ENCODE peak calls at places on chromosomes 1 and 21, in nine cellular contexts. One of them, this sample, is unnamed.

GRCh38 chr1:17768651-17769241 is 13.6 kb downstream of the ACTL8 start:
- DNase-seq in CD8-positive, alpha-beta memory T cell: no peak
- DNase-seq in T-cell: no peak
- DNase-seq in NCI-H1105: no peak
- DNase-seq in H7: peak
- DNase-seq in activated CD4-positive, alpha-beta memory T cell treated with anti-CD3 and anti-CD28 coated beads, Interleukin-2, amount 10 ng/mL, durations not matched to agents 7 days and 5 days: no peak
- DNase-seq in activated T-cell treated with anti-CD3 and anti-CD28 coated beads for 1 hour: no peak
- DNase-seq in stimulated activated CD8-positive, alpha-beta memory T cell treated with anti-CD3 and anti-CD28 coated beads, Interleukin-2, amount 100 ng/mL, for 1 hour: no peak
- DNase-seq in activated CD4-positive, alpha-beta T cell treated with anti-CD3 and anti-CD28 coated beads, Interleukin-2, amount 50 U/mL, for 48 hours: no peak
- DNase-seq in this sample: no peak

GRCh38 chr1:182147136-182147815 is 85.8 kb upstream of the ZNF648 start:
- DNase-seq in CD8-positive, alpha-beta memory T cell: no peak
- DNase-seq in T-cell: no peak
- DNase-seq in NCI-H1105: no peak
- DNase-seq in H7: no peak
- DNase-seq in activated CD4-positive, alpha-beta memory T cell treated with anti-CD3 and anti-CD28 coated beads, Interleukin-2, amount 10 ng/mL, durations not matched to agents 7 days and 5 days: no peak
- DNase-seq in activated T-cell treated with anti-CD3 and anti-CD28 coated beads for 1 hour: no peak
- DNase-seq in stimulated activated CD8-positive, alpha-beta memory T cell treated with anti-CD3 and anti-CD28 coated beads, Interleukin-2, amount 100 ng/mL, for 1 hour: no peak
- DNase-seq in activated CD4-positive, alpha-beta T cell treated with anti-CD3 and anti-CD28 coated beads, Interleukin-2, amount 50 U/mL, for 48 hours: no peak
- DNase-seq in this sample: no peak

GRCh38 chr1:161226759-161227158 is 899 bp downstream of the TOMM40L start:
- DNase-seq in CD8-positive, alpha-beta memory T cell: no peak
- DNase-seq in T-cell: no peak
- DNase-seq in NCI-H1105: no peak
- DNase-seq in H7: no peak
- DNase-seq in activated CD4-positive, alpha-beta memory T cell treated with anti-CD3 and anti-CD28 coated beads, Interleukin-2, amount 10 ng/mL, durations not matched to agents 7 days and 5 days: no peak
- DNase-seq in activated T-cell treated with anti-CD3 and anti-CD28 coated beads for 1 hour: no peak
- DNase-seq in stimulated activated CD8-positive, alpha-beta memory T cell treated with anti-CD3 and anti-CD28 coated beads, Interleukin-2, amount 100 ng/mL, for 1 hour: no peak
- DNase-seq in activated CD4-positive, alpha-beta T cell treated with anti-CD3 and anti-CD28 coated beads, Interleukin-2, amount 50 U/mL, for 48 hours: no peak
- DNase-seq in this sample: no peak

GRCh38 chr1:119286587-119287181 is 81.9 kb upstream of the HAO2 start:
- DNase-seq in CD8-positive, alpha-beta memory T cell: no peak
- DNase-seq in T-cell: no peak
- DNase-seq in NCI-H1105: peak
- DNase-seq in H7: peak
- DNase-seq in activated CD4-positive, alpha-beta memory T cell treated with anti-CD3 and anti-CD28 coated beads, Interleukin-2, amount 10 ng/mL, durations not matched to agents 7 days and 5 days: no peak
- DNase-seq in activated T-cell treated with anti-CD3 and anti-CD28 coated beads for 1 hour: no peak
- DNase-seq in stimulated activated CD8-positive, alpha-beta memory T cell treated with anti-CD3 and anti-CD28 coated beads, Interleukin-2, amount 100 ng/mL, for 1 hour: no peak
- DNase-seq in activated CD4-positive, alpha-beta T cell treated with anti-CD3 and anti-CD28 coated beads, Interleukin-2, amount 50 U/mL, for 48 hours: peak
- DNase-seq in this sample: no peak

GRCh38 chr1:154747841-154748766 is 122.0 kb downstream of the KCNN3 start:
- DNase-seq in CD8-positive, alpha-beta memory T cell: peak
- DNase-seq in T-cell: peak
- DNase-seq in NCI-H1105: no peak
- DNase-seq in H7: no peak
- DNase-seq in activated CD4-positive, alpha-beta memory T cell treated with anti-CD3 and anti-CD28 coated beads, Interleukin-2, amount 10 ng/mL, durations not matched to agents 7 days and 5 days: peak
- DNase-seq in activated T-cell treated with anti-CD3 and anti-CD28 coated beads for 1 hour: peak
- DNase-seq in stimulated activated CD8-positive, alpha-beta memory T cell treated with anti-CD3 and anti-CD28 coated beads, Interleukin-2, amount 100 ng/mL, for 1 hour: peak
- DNase-seq in activated CD4-positive, alpha-beta T cell treated with anti-CD3 and anti-CD28 coated beads, Interleukin-2, amount 50 U/mL, for 48 hours: peak
- DNase-seq in this sample: peak

GRCh38 chr1:212021563-212021962 is 13.8 kb downstream of the INTS7 start:
- DNase-seq in CD8-positive, alpha-beta memory T cell: no peak
- DNase-seq in T-cell: no peak
- DNase-seq in NCI-H1105: no peak
- DNase-seq in H7: no peak
- DNase-seq in activated CD4-positive, alpha-beta memory T cell treated with anti-CD3 and anti-CD28 coated beads, Interleukin-2, amount 10 ng/mL, durations not matched to agents 7 days and 5 days: no peak
- DNase-seq in activated T-cell treated with anti-CD3 and anti-CD28 coated beads for 1 hour: no peak
- DNase-seq in stimulated activated CD8-positive, alpha-beta memory T cell treated with anti-CD3 and anti-CD28 coated beads, Interleukin-2, amount 100 ng/mL, for 1 hour: no peak
- DNase-seq in activated CD4-positive, alpha-beta T cell treated with anti-CD3 and anti-CD28 coated beads, Interleukin-2, amount 50 U/mL, for 48 hours: no peak
- DNase-seq in this sample: no peak

GRCh38 chr21:45790427-45790826 is 146.9 kb downstream of the PCBP3 start:
- DNase-seq in CD8-positive, alpha-beta memory T cell: no peak
- DNase-seq in T-cell: no peak
- DNase-seq in NCI-H1105: no peak
- DNase-seq in H7: no peak
- DNase-seq in activated CD4-positive, alpha-beta memory T cell treated with anti-CD3 and anti-CD28 coated beads, Interleukin-2, amount 10 ng/mL, durations not matched to agents 7 days and 5 days: no peak
- DNase-seq in activated T-cell treated with anti-CD3 and anti-CD28 coated beads for 1 hour: no peak
- DNase-seq in stimulated activated CD8-positive, alpha-beta memory T cell treated with anti-CD3 and anti-CD28 coated beads, Interleukin-2, amount 100 ng/mL, for 1 hour: no peak
- DNase-seq in activated CD4-positive, alpha-beta T cell treated with anti-CD3 and anti-CD28 coated beads, Interleukin-2, amount 50 U/mL, for 48 hours: no peak
- DNase-seq in this sample: no peak

GRCh38 chr1:242425232-242425631 is 99.3 kb downstream of the PLD5 start:
- DNase-seq in CD8-positive, alpha-beta memory T cell: no peak
- DNase-seq in T-cell: no peak
- DNase-seq in NCI-H1105: no peak
- DNase-seq in H7: no peak
- DNase-seq in activated CD4-positive, alpha-beta memory T cell treated with anti-CD3 and anti-CD28 coated beads, Interleukin-2, amount 10 ng/mL, durations not matched to agents 7 days and 5 days: no peak
- DNase-seq in activated T-cell treated with anti-CD3 and anti-CD28 coated beads for 1 hour: no peak
- DNase-seq in stimulated activated CD8-positive, alpha-beta memory T cell treated with anti-CD3 and anti-CD28 coated beads, Interleukin-2, amount 100 ng/mL, for 1 hour: no peak
- DNase-seq in activated CD4-positive, alpha-beta T cell treated with anti-CD3 and anti-CD28 coated beads, Interleukin-2, amount 50 U/mL, for 48 hours: no peak
- DNase-seq in this sample: no peak

GRCh38 chr1:201530741-201531521 is 8.0 kb upstream of the NAV1 start:
- DNase-seq in CD8-positive, alpha-beta memory T cell: no peak
- DNase-seq in T-cell: no peak
- DNase-seq in NCI-H1105: peak
- DNase-seq in H7: peak
- DNase-seq in activated CD4-positive, alpha-beta memory T cell treated with anti-CD3 and anti-CD28 coated beads, Interleukin-2, amount 10 ng/mL, durations not matched to agents 7 days and 5 days: peak
- DNase-seq in activated T-cell treated with anti-CD3 and anti-CD28 coated beads for 1 hour: no peak
- DNase-seq in stimulated activated CD8-positive, alpha-beta memory T cell treated with anti-CD3 and anti-CD28 coated beads, Interleukin-2, amount 100 ng/mL, for 1 hour: no peak
- DNase-seq in activated CD4-positive, alpha-beta T cell treated with anti-CD3 and anti-CD28 coated beads, Interleukin-2, amount 50 U/mL, for 48 hours: peak
- DNase-seq in this sample: no peak

GRCh38 chr1:52905376-52905698 is 16.2 kb downstream of the ECHDC2 start:
- DNase-seq in CD8-positive, alpha-beta memory T cell: no peak
- DNase-seq in T-cell: no peak
- DNase-seq in NCI-H1105: no peak
- DNase-seq in H7: no peak
- DNase-seq in activated CD4-positive, alpha-beta memory T cell treated with anti-CD3 and anti-CD28 coated beads, Interleukin-2, amount 10 ng/mL, durations not matched to agents 7 days and 5 days: no peak
- DNase-seq in activated T-cell treated with anti-CD3 and anti-CD28 coated beads for 1 hour: no peak
- DNase-seq in stimulated activated CD8-positive, alpha-beta memory T cell treated with anti-CD3 and anti-CD28 coated beads, Interleukin-2, amount 100 ng/mL, for 1 hour: no peak
- DNase-seq in activated CD4-positive, alpha-beta T cell treated with anti-CD3 and anti-CD28 coated beads, Interleukin-2, amount 50 U/mL, for 48 hours: no peak
- DNase-seq in this sample: no peak

GRCh38 chr1:84988588-84988987 is 8.3 kb downstream of the MCOLN2 start:
- DNase-seq in CD8-positive, alpha-beta memory T cell: no peak
- DNase-seq in T-cell: no peak
- DNase-seq in NCI-H1105: no peak
- DNase-seq in H7: no peak
- DNase-seq in activated CD4-positive, alpha-beta memory T cell treated with anti-CD3 and anti-CD28 coated beads, Interleukin-2, amount 10 ng/mL, durations not matched to agents 7 days and 5 days: peak
- DNase-seq in activated T-cell treated with anti-CD3 and anti-CD28 coated beads for 1 hour: no peak
- DNase-seq in stimulated activated CD8-positive, alpha-beta memory T cell treated with anti-CD3 and anti-CD28 coated beads, Interleukin-2, amount 100 ng/mL, for 1 hour: no peak
- DNase-seq in activated CD4-positive, alpha-beta T cell treated with anti-CD3 and anti-CD28 coated beads, Interleukin-2, amount 50 U/mL, for 48 hours: no peak
- DNase-seq in this sample: no peak

GRCh38 chr1:90721210-90722194 is 4.4 kb upstream of the BARHL2 start:
- DNase-seq in CD8-positive, alpha-beta memory T cell: peak
- DNase-seq in T-cell: peak
- DNase-seq in NCI-H1105: peak
- DNase-seq in H7: peak
- DNase-seq in activated CD4-positive, alpha-beta memory T cell treated with anti-CD3 and anti-CD28 coated beads, Interleukin-2, amount 10 ng/mL, durations not matched to agents 7 days and 5 days: peak
- DNase-seq in activated T-cell treated with anti-CD3 and anti-CD28 coated beads for 1 hour: no peak
- DNase-seq in stimulated activated CD8-positive, alpha-beta memory T cell treated with anti-CD3 and anti-CD28 coated beads, Interleukin-2, amount 100 ng/mL, for 1 hour: no peak
- DNase-seq in activated CD4-positive, alpha-beta T cell treated with anti-CD3 and anti-CD28 coated beads, Interleukin-2, amount 50 U/mL, for 48 hours: peak
- DNase-seq in this sample: no peak

GRCh38 chr1:163069142-163069541 is at the start of gene RGS4:
- DNase-seq in CD8-positive, alpha-beta memory T cell: no peak
- DNase-seq in T-cell: no peak
- DNase-seq in NCI-H1105: no peak
- DNase-seq in H7: peak
- DNase-seq in activated CD4-positive, alpha-beta memory T cell treated with anti-CD3 and anti-CD28 coated beads, Interleukin-2, amount 10 ng/mL, durations not matched to agents 7 days and 5 days: no peak
- DNase-seq in activated T-cell treated with anti-CD3 and anti-CD28 coated beads for 1 hour: no peak
- DNase-seq in stimulated activated CD8-positive, alpha-beta memory T cell treated with anti-CD3 and anti-CD28 coated beads, Interleukin-2, amount 100 ng/mL, for 1 hour: no peak
- DNase-seq in activated CD4-positive, alpha-beta T cell treated with anti-CD3 and anti-CD28 coated beads, Interleukin-2, amount 50 U/mL, for 48 hours: no peak
- DNase-seq in this sample: no peak

GRCh38 chr1:225962440-225962975 is 21.5 kb upstream of the LEFTY2 start:
- DNase-seq in CD8-positive, alpha-beta memory T cell: peak
- DNase-seq in T-cell: peak
- DNase-seq in NCI-H1105: no peak
- DNase-seq in H7: peak
- DNase-seq in activated CD4-positive, alpha-beta memory T cell treated with anti-CD3 and anti-CD28 coated beads, Interleukin-2, amount 10 ng/mL, durations not matched to agents 7 days and 5 days: peak
- DNase-seq in activated T-cell treated with anti-CD3 and anti-CD28 coated beads for 1 hour: peak
- DNase-seq in stimulated activated CD8-positive, alpha-beta memory T cell treated with anti-CD3 and anti-CD28 coated beads, Interleukin-2, amount 100 ng/mL, for 1 hour: peak
- DNase-seq in activated CD4-positive, alpha-beta T cell treated with anti-CD3 and anti-CD28 coated beads, Interleukin-2, amount 50 U/mL, for 48 hours: peak
- DNase-seq in this sample: peak

GRCh38 chr1:172602706-172603105 is 56.2 kb upstream of the FASLG start:
- DNase-seq in CD8-positive, alpha-beta memory T cell: no peak
- DNase-seq in T-cell: no peak
- DNase-seq in NCI-H1105: no peak
- DNase-seq in H7: no peak
- DNase-seq in activated CD4-positive, alpha-beta memory T cell treated with anti-CD3 and anti-CD28 coated beads, Interleukin-2, amount 10 ng/mL, durations not matched to agents 7 days and 5 days: no peak
- DNase-seq in activated T-cell treated with anti-CD3 and anti-CD28 coated beads for 1 hour: no peak
- DNase-seq in stimulated activated CD8-positive, alpha-beta memory T cell treated with anti-CD3 and anti-CD28 coated beads, Interleukin-2, amount 100 ng/mL, for 1 hour: no peak
- DNase-seq in activated CD4-positive, alpha-beta T cell treated with anti-CD3 and anti-CD28 coated beads, Interleukin-2, amount 50 U/mL, for 48 hours: no peak
- DNase-seq in this sample: no peak

GRCh38 chr1:204651843-204652421 is 33.6 kb downstream of the LRRN2 start:
- DNase-seq in CD8-positive, alpha-beta memory T cell: no peak
- DNase-seq in T-cell: no peak
- DNase-seq in NCI-H1105: peak
- DNase-seq in H7: peak
- DNase-seq in activated CD4-positive, alpha-beta memory T cell treated with anti-CD3 and anti-CD28 coated beads, Interleukin-2, amount 10 ng/mL, durations not matched to agents 7 days and 5 days: no peak
- DNase-seq in activated T-cell treated with anti-CD3 and anti-CD28 coated beads for 1 hour: no peak
- DNase-seq in stimulated activated CD8-positive, alpha-beta memory T cell treated with anti-CD3 and anti-CD28 coated beads, Interleukin-2, amount 100 ng/mL, for 1 hour: no peak
- DNase-seq in activated CD4-positive, alpha-beta T cell treated with anti-CD3 and anti-CD28 coated beads, Interleukin-2, amount 50 U/mL, for 48 hours: no peak
- DNase-seq in this sample: no peak

GRCh38 chr1:201582261-201582951 is 43.5 kb downstream of the NAV1 start:
- DNase-seq in CD8-positive, alpha-beta memory T cell: no peak
- DNase-seq in T-cell: no peak
- DNase-seq in NCI-H1105: peak
- DNase-seq in H7: no peak
- DNase-seq in activated CD4-positive, alpha-beta memory T cell treated with anti-CD3 and anti-CD28 coated beads, Interleukin-2, amount 10 ng/mL, durations not matched to agents 7 days and 5 days: no peak
- DNase-seq in activated T-cell treated with anti-CD3 and anti-CD28 coated beads for 1 hour: no peak
- DNase-seq in stimulated activated CD8-positive, alpha-beta memory T cell treated with anti-CD3 and anti-CD28 coated beads, Interleukin-2, amount 100 ng/mL, for 1 hour: no peak
- DNase-seq in activated CD4-positive, alpha-beta T cell treated with anti-CD3 and anti-CD28 coated beads, Interleukin-2, amount 50 U/mL, for 48 hours: no peak
- DNase-seq in this sample: no peak

GRCh38 chr1:156480015-156480368 is 20.6 kb downstream of the MEF2D start:
- DNase-seq in CD8-positive, alpha-beta memory T cell: no peak
- DNase-seq in T-cell: no peak
- DNase-seq in NCI-H1105: no peak
- DNase-seq in H7: peak
- DNase-seq in activated CD4-positive, alpha-beta memory T cell treated with anti-CD3 and anti-CD28 coated beads, Interleukin-2, amount 10 ng/mL, durations not matched to agents 7 days and 5 days: no peak
- DNase-seq in activated T-cell treated with anti-CD3 and anti-CD28 coated beads for 1 hour: no peak
- DNase-seq in stimulated activated CD8-positive, alpha-beta memory T cell treated with anti-CD3 and anti-CD28 coated beads, Interleukin-2, amount 100 ng/mL, for 1 hour: no peak
- DNase-seq in activated CD4-positive, alpha-beta T cell treated with anti-CD3 and anti-CD28 coated beads, Interleukin-2, amount 50 U/mL, for 48 hours: no peak
- DNase-seq in this sample: no peak

GRCh38 chr1:62613890-62614289 is 16.6 kb downstream of the ANGPTL3 start:
- DNase-seq in CD8-positive, alpha-beta memory T cell: no peak
- DNase-seq in T-cell: no peak
- DNase-seq in NCI-H1105: no peak
- DNase-seq in H7: no peak
- DNase-seq in activated CD4-positive, alpha-beta memory T cell treated with anti-CD3 and anti-CD28 coated beads, Interleukin-2, amount 10 ng/mL, durations not matched to agents 7 days and 5 days: no peak
- DNase-seq in activated T-cell treated with anti-CD3 and anti-CD28 coated beads for 1 hour: no peak
- DNase-seq in stimulated activated CD8-positive, alpha-beta memory T cell treated with anti-CD3 and anti-CD28 coated beads, Interleukin-2, amount 100 ng/mL, for 1 hour: no peak
- DNase-seq in activated CD4-positive, alpha-beta T cell treated with anti-CD3 and anti-CD28 coated beads, Interleukin-2, amount 50 U/mL, for 48 hours: no peak
- DNase-seq in this sample: no peak

GRCh38 chr1:25750923-25751605 is 48.9 kb upstream of the SELENON start:
- DNase-seq in CD8-positive, alpha-beta memory T cell: no peak
- DNase-seq in T-cell: no peak
- DNase-seq in NCI-H1105: no peak
- DNase-seq in H7: no peak
- DNase-seq in activated CD4-positive, alpha-beta memory T cell treated with anti-CD3 and anti-CD28 coated beads, Interleukin-2, amount 10 ng/mL, durations not matched to agents 7 days and 5 days: no peak
- DNase-seq in activated T-cell treated with anti-CD3 and anti-CD28 coated beads for 1 hour: no peak
- DNase-seq in stimulated activated CD8-positive, alpha-beta memory T cell treated with anti-CD3 and anti-CD28 coated beads, Interleukin-2, amount 100 ng/mL, for 1 hour: no peak
- DNase-seq in activated CD4-positive, alpha-beta T cell treated with anti-CD3 and anti-CD28 coated beads, Interleukin-2, amount 50 U/mL, for 48 hours: no peak
- DNase-seq in this sample: no peak

GRCh38 chr1:7536891-7537591 is 234.1 kb upstream of the VAMP3 start:
- DNase-seq in CD8-positive, alpha-beta memory T cell: peak
- DNase-seq in T-cell: no peak
- DNase-seq in NCI-H1105: no peak
- DNase-seq in H7: peak
- DNase-seq in activated CD4-positive, alpha-beta memory T cell treated with anti-CD3 and anti-CD28 coated beads, Interleukin-2, amount 10 ng/mL, durations not matched to agents 7 days and 5 days: no peak
- DNase-seq in activated T-cell treated with anti-CD3 and anti-CD28 coated beads for 1 hour: no peak
- DNase-seq in stimulated activated CD8-positive, alpha-beta memory T cell treated with anti-CD3 and anti-CD28 coated beads, Interleukin-2, amount 100 ng/mL, for 1 hour: no peak
- DNase-seq in activated CD4-positive, alpha-beta T cell treated with anti-CD3 and anti-CD28 coated beads, Interleukin-2, amount 50 U/mL, for 48 hours: no peak
- DNase-seq in this sample: no peak

This sample was measured in activated gamma-delta T cell treated with anti-CD3 and anti-CD28 coated beads, Interleukin-2, amount 50 U/mL, for 16 hours.